ENCODE peak calls at places on chromosomes 2 and 18, in eight cellular contexts. C is upper lobe of left lung, P is GM23248, B is fibroblast of lung, M is left ventricle myocardium inferior, Z is OCI-LY7, H is H7, R is colonic mucosa. T is an unnamed sample. For H3K36me3, the result is how much of the 10 kb centered on the place peaks cover.

GRCh38 chr18:22977847-22978701 is 44.9 kb downstream of the RBBP8 start:
- DNase-seq in P (peak), M (no peak), C (no peak), R (no peak), H (no peak), Z (no peak), B (peak), T (peak)

GRCh38 chr2:128284037-128284441 is 34.6 kb downstream of the HS6ST1 start:
- DNase-seq in Z (no peak), C (no peak), M (peak), H (no peak), B (no peak), P (no peak), R (no peak), T (no peak)

GRCh38 chr18:41320090-41320489 is 634.9 kb upstream of the PIK3C3 start:
- DNase-seq in P (no peak), H (no peak), R (no peak), C (no peak), Z (no peak), B (no peak), M (no peak), T (no peak)

GRCh38 chr18:10923671-10924070 is 225.7 kb downstream of the PIEZO2 start:
- DNase-seq in B (peak), R (no peak), H (no peak), C (no peak), M (no peak), P (peak), Z (no peak), T (no peak)

GRCh38 chr2:27084297-27085061 is 2.1 kb upstream of the KHK start:
- DNase-seq in Z (no peak), C (peak), R (no peak), P (no peak), M (no peak), B (no peak), H (peak), T (no peak)

GRCh38 chr2:46029332-46029811 is 267.8 kb upstream of the EPAS1 start:
- DNase-seq in H (peak), M (peak), C (no peak), R (no peak), P (peak), B (peak), Z (no peak), T (no peak)

GRCh38 chr2:71609441-71609840 is 156.1 kb downstream of the DYSF start:
- DNase-seq in M (no peak), Z (no peak), B (no peak), H (peak), C (no peak), R (peak), P (peak), T (no peak)

GRCh38 chr2:64992990-64993389 is 3.8 kb downstream of the SLC1A4 start:
- DNase-seq in R (no peak), Z (no peak), H (no peak), P (no peak), C (no peak), M (no peak), B (no peak), T (no peak)

GRCh38 chr2:204913854-204914464 is 368.7 kb downstream of the PARD3B start:
- DNase-seq in Z (no peak), M (no peak), R (no peak), C (no peak), P (no peak), H (no peak), B (no peak), T (no peak)

GRCh38 chr2:149019768-149020167 is 18.7 kb upstream of the LYPD6B start:
- DNase-seq in M (no peak), Z (peak), P (no peak), C (no peak), R (peak), H (no peak), B (no peak), T (no peak)

GRCh38 chr2:62439425-62439824 is 66.6 kb downstream of the TMEM17 start:
- DNase-seq in Z (no peak), P (no peak), C (no peak), B (no peak), H (no peak), M (no peak), R (no peak), T (no peak)

GRCh38 chr2:95158891-95159619 is 593 bp downstream of the ZNF514 start:
- DNase-seq in B (peak), C (peak), P (peak), R (peak), M (peak), Z (peak), H (peak), T (peak)

GRCh38 chr18:31684279-31685096 is at the start of gene B4GALT6:
- DNase-seq in M (no peak), Z (peak), B (peak), P (peak), R (peak), H (peak), C (peak), T (no peak)

GRCh38 chr2:84029903-84030559 is 429.0 kb downstream of the SUCLG1 start:
- DNase-seq in H (no peak), M (no peak), B (no peak), C (no peak), Z (no peak), R (no peak), P (no peak), T (no peak)

GRCh38 chr2:86453838-86454237 is 12.7 kb downstream of the KDM3A start:
- DNase-seq in C (no peak), Z (no peak), M (no peak), P (peak), R (peak), H (no peak), B (peak), T (no peak)

GRCh38 chr18:77145364-77145901 is 12.8 kb upstream of the MBP start:
- DNase-seq in P (no peak), M (no peak), R (no peak), B (no peak), H (no peak), C (no peak), Z (no peak), T (no peak)

GRCh38 chr2:112547333-112547732 is 5.1 kb downstream of the POLR1B start:
- DNase-seq in H (no peak), Z (no peak), M (no peak), B (peak), C (no peak), R (no peak), P (peak), T (no peak)

GRCh38 chr2:20242727-20243377 is 17.9 kb upstream of the SDC1 start:
- DNase-seq in R (no peak), C (no peak), M (no peak), P (no peak), B (no peak), H (peak), Z (peak), T (no peak)

GRCh38 chr2:191666733-191667132 is 11.2 kb upstream of the NABP1 start:
- DNase-seq in P (peak), R (no peak), C (no peak), H (no peak), Z (no peak), M (no peak), B (no peak), T (no peak)

GRCh38 chr2:147636238-147636887 is 208.5 kb upstream of the ACVR2A start:
- DNase-seq in M (no peak), Z (no peak), R (no peak), C (no peak), H (no peak), B (peak), P (peak), T (no peak)

GRCh38 chr2:24247164-24247563 is 72.3 kb downstream of the FAM228A start:
- DNase-seq in C (no peak), Z (no peak), P (no peak), R (no peak), B (no peak), H (no peak), M (no peak), T (no peak)

GRCh38 chr2:182887753-182888415 is 21.4 kb upstream of the FRZB start:
- DNase-seq in C (no peak), P (no peak), Z (peak), H (no peak), B (no peak), M (no peak), R (no peak), T (no peak)

GRCh38 chr2:95310211-95310610 is 13.1 kb downstream of the KCNIP3 start:
- DNase-seq in C (peak), H (no peak), R (no peak), M (no peak), B (no peak), Z (no peak), P (no peak), T (no peak)

GRCh38 chr2:168363382-168364092 is 92.5 kb upstream of the CERS6 start:
- DNase-seq in M (no peak), B (no peak), R (no peak), P (no peak), C (no peak), Z (no peak), H (no peak), T (no peak)

GRCh38 chr18:30486856-30487255 is 555.7 kb downstream of the DSC3 start:
- DNase-seq in Z (no peak), M (no peak), B (peak), P (peak), H (no peak), R (no peak), C (no peak), T (no peak)

GRCh38 chr2:186848873-186849578 is at the start of gene ZSWIM2:
- DNase-seq in Z (no peak), M (peak), R (peak), C (peak), H (peak), P (peak), B (peak), T (peak)

GRCh38 chr18:41982942-41983660 is 28.1 kb downstream of the PIK3C3 start:
- DNase-seq in R (no peak), B (no peak), H (no peak), P (no peak), C (no peak), M (no peak), Z (no peak), T (peak)

GRCh38 chr2:15943914-15944313 is 3.6 kb downstream of the MYCN start:
- DNase-seq in C (no peak), R (peak), B (peak), M (no peak), P (no peak), H (no peak), Z (no peak), T (no peak)

GRCh38 chr18:32301976-32302743 is 112.3 kb downstream of the MEP1B start:
- DNase-seq in Z (no peak), C (no peak), R (no peak), B (peak), M (no peak), P (peak), H (no peak), T (no peak)

GRCh38 chr18:31658670-31659573 is 25.5 kb downstream of the B4GALT6 start:
- DNase-seq in R (no peak), H (no peak), B (no peak), C (no peak), M (no peak), Z (peak), P (no peak), T (peak)

GRCh38 chr2:118046628-118047210 is 32.8 kb upstream of the CCDC93 start:
- DNase-seq in R (no peak), B (peak), M (no peak), P (peak), C (no peak), Z (peak), H (no peak), T (peak)

GRCh38 chr2:29614295-29614830 is 307.0 kb downstream of the ALK start:
- DNase-seq in R (no peak), M (no peak), C (no peak), B (no peak), H (no peak), Z (no peak), P (no peak), T (no peak)

GRCh38 chr2:144083211-144083610 is 436.7 kb downstream of the ZEB2 start:
- DNase-seq in C (no peak), H (no peak), R (no peak), M (no peak), P (peak), B (no peak), Z (no peak), T (no peak)

DNA sequence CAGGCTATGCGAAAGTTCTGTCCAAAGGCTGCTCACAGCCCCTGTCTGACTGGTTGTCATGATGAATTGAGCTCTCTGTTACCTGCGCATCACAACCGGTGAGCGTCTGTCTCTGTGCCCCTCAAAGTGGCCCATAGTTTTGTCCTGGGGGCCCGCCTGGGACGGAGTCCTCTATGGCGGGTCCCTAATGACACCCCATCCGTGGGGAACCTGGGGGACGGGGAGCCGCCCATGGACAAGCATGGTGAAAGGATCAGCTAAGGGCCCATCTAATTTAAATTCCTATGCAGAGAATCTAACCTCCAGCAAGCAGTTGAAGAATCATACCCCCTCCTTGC is 473 bp downstream of the ELMOD3 start:
- DNase-seq in M (no peak), Z (no peak), H (peak), B (no peak), R (no peak), P (peak), C (no peak), T (no peak)
- H3K36me3 ChIP-seq in M (half or more), Z (under half), H (under half), B (under half), R (under half), P (under half), C (under half), T (under half)

GRCh38 chr2:215365184-215365658 is 53.4 kb downstream of the ATIC start:
- DNase-seq in B (peak), H (no peak), C (no peak), R (no peak), M (no peak), Z (no peak), P (peak), T (no peak)

GRCh38 chr2:215363039-215363438 is 51.2 kb downstream of the ATIC start:
- DNase-seq in Z (no peak), M (no peak), C (no peak), H (no peak), R (no peak), B (peak), P (peak), T (no peak)

GRCh38 chr2:215363461-215364156 is 51.8 kb downstream of the ATIC start:
- DNase-seq in C (no peak), B (peak), R (no peak), P (peak), Z (no peak), M (no peak), H (no peak), T (no peak)

GRCh38 chr2:215362562-215362904 is 50.7 kb downstream of the ATIC start:
- DNase-seq in P (peak), R (no peak), M (no peak), C (peak), B (no peak), Z (no peak), H (no peak), T (no peak)

DNA sequence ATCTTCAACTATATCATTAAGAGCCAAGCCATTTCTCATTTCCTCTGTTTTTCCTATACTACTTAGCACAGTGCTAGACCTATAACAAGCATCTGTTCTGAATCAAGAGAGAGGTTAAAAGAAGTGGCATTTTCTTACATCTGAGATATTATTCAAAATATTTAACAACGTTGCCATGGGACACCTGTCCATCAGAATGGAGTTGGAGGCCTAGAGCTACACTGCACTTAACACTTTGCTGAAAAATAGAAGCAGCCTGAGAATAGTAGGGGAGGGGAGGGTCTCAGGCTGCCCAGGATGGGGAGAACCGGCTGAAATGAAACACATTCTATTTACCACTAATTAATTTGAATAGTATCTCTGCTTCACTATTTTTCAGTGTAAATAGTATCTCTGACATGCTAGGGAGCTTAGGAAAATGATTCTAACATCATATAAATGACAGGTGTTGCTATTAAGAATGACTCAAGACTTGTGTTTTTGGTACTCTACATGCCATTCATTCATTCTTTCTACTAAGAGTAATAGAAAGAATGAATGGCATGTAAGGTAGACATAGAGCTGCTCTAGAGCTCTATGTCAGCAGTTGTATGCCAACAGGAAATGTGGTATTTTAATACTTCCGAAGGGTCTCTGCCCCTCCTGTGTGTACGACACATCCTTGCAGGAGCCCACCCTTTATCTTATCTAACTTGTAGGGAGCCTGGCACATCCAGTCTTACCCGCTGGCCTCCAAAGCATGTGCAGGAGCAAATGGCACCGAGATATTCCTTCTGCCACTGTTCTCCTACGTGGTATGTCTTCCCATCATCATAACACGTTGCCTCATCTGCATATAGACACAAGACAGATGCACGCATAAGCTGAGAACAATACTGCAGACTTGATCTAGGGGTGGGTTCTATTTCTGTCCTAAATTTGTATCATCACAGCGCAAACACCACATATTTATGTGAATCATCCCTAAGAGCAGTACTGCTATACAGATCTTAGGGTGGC is 52.6 kb downstream of the ATIC start:
- DNase-seq in Z (no peak), H (no peak), C (no peak), B (peak), P (peak), M (no peak), R (no peak), T (no peak)
- H3K36me3 ChIP-seq in Z (half or more), H (under half), C (under half), B (under half), P (half or more), M (half or more), R (under half), T (under half)

DNA sequence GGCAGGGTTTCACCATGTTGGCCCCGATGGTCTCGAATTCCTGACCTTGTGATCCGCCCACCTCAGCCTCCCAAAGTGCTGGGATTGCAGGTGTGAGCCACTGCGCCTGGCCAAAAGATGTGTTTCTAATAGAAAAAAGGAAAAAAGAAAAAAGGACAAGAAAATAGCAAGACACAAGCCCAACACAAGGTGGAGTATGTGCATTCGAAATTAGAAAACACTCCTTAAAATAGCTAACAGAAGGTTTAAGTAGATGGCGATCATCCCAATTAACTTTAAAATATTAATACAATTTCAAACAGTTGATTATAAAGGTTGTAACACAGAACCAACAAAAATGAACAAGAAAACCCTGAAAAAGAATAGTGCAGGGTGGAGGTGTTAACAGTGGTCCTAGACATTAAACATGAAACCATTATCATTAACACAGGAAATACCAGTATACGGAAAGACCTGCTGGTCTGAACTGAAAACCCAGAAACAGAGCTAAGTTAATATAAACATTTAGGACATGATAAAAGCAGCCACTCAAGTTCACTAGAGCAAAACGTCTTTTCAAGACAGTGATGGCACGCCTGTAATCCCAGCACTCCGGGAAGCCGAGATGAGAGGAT is 57.9 kb downstream of the HDLBP start:
- DNase-seq in M (no peak), H (no peak), P (peak), R (no peak), B (peak), Z (no peak), C (no peak), T (no peak)
- H3K36me3 ChIP-seq in M (half or more), H (half or more), P (half or more), R (under half), B (under half), Z (half or more), C (half or more), T (half or more)

DNA sequence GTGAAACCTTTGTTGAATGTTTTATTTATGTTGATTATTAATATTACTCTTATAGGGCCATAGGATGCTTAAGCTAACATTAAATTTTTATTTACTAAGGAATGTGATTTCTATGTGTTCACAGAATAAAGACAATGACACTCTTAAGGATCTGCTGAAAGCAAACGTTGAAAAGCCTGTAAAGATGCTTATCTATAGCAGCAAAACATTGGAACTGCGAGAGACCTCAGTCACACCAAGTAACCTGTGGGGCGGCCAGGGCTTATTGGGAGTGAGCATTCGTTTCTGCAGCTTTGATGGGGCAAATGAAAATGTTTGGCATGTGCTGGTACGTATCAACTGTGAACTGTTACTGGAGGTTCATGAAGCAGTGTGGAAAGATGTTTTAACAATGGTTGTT is 20.4 kb downstream of the GORASP2 start:
- DNase-seq in M (no peak), Z (no peak), H (no peak), P (no peak), R (no peak), C (no peak), B (no peak), T (no peak)
- H3K36me3 ChIP-seq in M (half or more), Z (half or more), H (under half), P (half or more), R (under half), C (under half), B (under half), T (half or more)

DNA sequence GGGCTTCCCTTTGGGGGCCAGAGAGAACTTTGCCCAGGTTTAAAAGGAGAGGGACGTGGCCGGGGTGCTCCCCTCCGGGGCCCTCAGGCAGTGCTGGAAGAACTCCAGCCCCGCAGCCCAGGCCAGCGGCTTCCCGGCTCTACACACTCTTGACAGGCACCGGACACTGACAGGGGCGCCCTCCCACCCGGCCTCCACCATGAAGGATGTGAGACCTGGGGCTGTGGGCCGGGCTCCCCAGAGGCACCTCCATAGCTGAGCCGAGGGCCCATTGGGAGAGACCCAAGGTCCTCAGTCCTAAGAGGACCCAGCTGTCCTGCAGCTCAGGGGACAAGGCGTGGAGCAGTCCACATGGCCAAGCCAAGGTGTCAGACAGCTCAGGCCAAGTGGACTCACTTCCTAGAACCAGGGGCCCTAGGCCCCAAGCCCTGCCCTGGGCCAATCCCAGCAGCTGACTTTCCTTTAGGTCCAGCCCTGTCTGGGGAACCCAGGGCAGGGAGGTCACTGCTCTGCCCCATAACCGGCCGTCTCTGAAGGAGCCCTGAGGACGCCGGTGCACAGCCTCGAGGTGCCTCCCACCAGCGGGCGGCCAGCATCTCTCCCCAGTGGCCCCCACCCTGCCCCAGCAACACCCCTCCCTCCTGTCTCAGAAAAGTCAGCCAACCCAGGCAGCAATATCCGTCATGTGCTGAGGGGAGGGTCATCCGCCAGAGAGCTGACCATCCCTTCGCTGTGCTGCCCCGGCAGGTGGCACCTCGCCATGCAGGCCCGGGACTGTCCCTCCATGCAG is 51.8 kb downstream of the BIN1 start:
- DNase-seq in H (peak), P (no peak), B (no peak), C (peak), M (peak), Z (no peak), R (no peak), T (no peak)
- H3K36me3 ChIP-seq in H (under half), P (under half), B (under half), C (under half), M (under half), Z (under half), R (under half), T (under half)